ENCODE peak calls at places on chromosomes 3 and 15, in seven cellular contexts. T is mesenchymal stem cell, H is IMR-90, N is neuronal stem cell, Q is H9, Y is H1, F is trophoblast cell. Z is an unnamed sample.

GRCh38 chr15:78407889-78408640 is 30.0 kb upstream of the IREB2 start:
- DNase-seq in T (no peak), H (no peak), N (no peak), Q (no peak), Y (no peak), F (no peak), Z (no peak)

GRCh38 chr15:63226966-63227401 is 37.6 kb downstream of the RAB8B start:
- DNase-seq in T (no peak), H (no peak), N (no peak), Q (no peak), Y (no peak), F (peak), Z (no peak)

GRCh38 chr15:69410290-69410874 is 3.8 kb upstream of the KIF23 start:
- DNase-seq in T (no peak), H (peak), N (no peak), Q (peak), Y (no peak), F (peak), Z (peak)

GRCh38 chr3:120258009-120258408 is 27.0 kb downstream of the GPR156 start:
- DNase-seq in T (no peak), H (no peak), N (no peak), Q (no peak), Y (no peak), F (no peak), Z (no peak)

GRCh38 chr3:14130230-14130629 is 5.4 kb downstream of the TMEM43 start:
- DNase-seq in T (no peak), H (no peak), N (no peak), Q (no peak), Y (no peak), F (no peak), Z (no peak)

GRCh38 chr3:167114619-167115018 is 265.5 kb downstream of the ZBBX start:
- DNase-seq in T (no peak), H (no peak), N (no peak), Q (peak), Y (no peak), F (no peak), Z (no peak)

GRCh38 chr3:48698891-48699290 is 13.2 kb upstream of the NCKIPSD start:
- DNase-seq in T (no peak), H (no peak), N (no peak), Q (no peak), Y (no peak), F (peak), Z (no peak)

GRCh38 chr15:21269121-21269520 is 171.2 kb downstream of the POTEB3 start:
- DNase-seq in T (no peak), H (no peak), N (no peak), Q (no peak), Y (no peak), F (no peak), Z (no peak)

GRCh38 chr3:72591522-72592421 is 256.5 kb downstream of the SHQ1 start:
- DNase-seq in T (peak), H (peak), N (peak), Q (no peak), Y (peak), F (peak), Z (peak)

GRCh38 chr15:78676424-78677110 is 35.6 kb upstream of the CHRNB4 start:
- DNase-seq in T (no peak), H (no peak), N (no peak), Q (peak), Y (no peak), F (no peak), Z (no peak)

GRCh38 chr15:101112336-101113113 is 139.3 kb downstream of the CHSY1 start:
- DNase-seq in T (no peak), H (no peak), N (no peak), Q (peak), Y (no peak), F (no peak), Z (no peak)

GRCh38 chr3:23493846-23494245 is 290.7 kb downstream of the UBE2E2 start:
- DNase-seq in T (no peak), H (no peak), N (no peak), Q (no peak), Y (no peak), F (no peak), Z (no peak)

GRCh38 chr15:90000175-90000923 is 775 bp upstream of the ZNF710 start:
- DNase-seq in T (peak), H (peak), N (peak), Q (no peak), Y (no peak), F (no peak), Z (peak)

GRCh38 chr3:105387122-105387751 is 20.5 kb downstream of the ALCAM start:
- DNase-seq in T (peak), H (peak), N (no peak), Q (no peak), Y (no peak), F (peak), Z (no peak)

GRCh38 chr3:151579571-151580270 is 118.9 kb upstream of the IGSF10 start:
- DNase-seq in T (peak), H (no peak), N (no peak), Q (no peak), Y (no peak), F (no peak), Z (no peak)

GRCh38 chr15:39140060-39140604 is 440.7 kb upstream of the THBS1 start:
- DNase-seq in T (peak), H (peak), N (no peak), Q (no peak), Y (no peak), F (peak), Z (peak)

GRCh38 chr3:72914383-72914782 is 26.5 kb downstream of the GXYLT2 start:
- DNase-seq in T (no peak), H (no peak), N (no peak), Q (no peak), Y (no peak), F (no peak), Z (no peak)

GRCh38 chr3:42081814-42082473 is 9.2 kb upstream of the TRAK1 start:
- DNase-seq in T (no peak), H (no peak), N (no peak), Q (no peak), Y (no peak), F (no peak), Z (no peak)
- H3K9ac ChIP-seq in T (peak), H (no peak), N (no peak), Q (no peak), Y (no peak), F (no peak), Z (no peak)

GRCh38 chr3:59366218-59366617 is 316.4 kb upstream of the CFAP20DC start:
- DNase-seq in T (no peak), H (no peak), N (no peak), Q (no peak), Y (no peak), F (no peak), Z (no peak)
- H3K18ac ChIP-seq in T (no peak), H (no peak), N (no peak), Q (no peak), Y (no peak), F (no peak), Z (no peak)

GRCh38 chr3:124272611-124273151 is 280.8 kb upstream of the ROPN1 start:
- DNase-seq in T (no peak), H (peak), N (no peak), Q (no peak), Y (no peak), F (no peak), Z (no peak)
- H3K9ac ChIP-seq in T (no peak), H (no peak), N (no peak), Q (no peak), Y (no peak), F (no peak), Z (no peak)

DNA sequence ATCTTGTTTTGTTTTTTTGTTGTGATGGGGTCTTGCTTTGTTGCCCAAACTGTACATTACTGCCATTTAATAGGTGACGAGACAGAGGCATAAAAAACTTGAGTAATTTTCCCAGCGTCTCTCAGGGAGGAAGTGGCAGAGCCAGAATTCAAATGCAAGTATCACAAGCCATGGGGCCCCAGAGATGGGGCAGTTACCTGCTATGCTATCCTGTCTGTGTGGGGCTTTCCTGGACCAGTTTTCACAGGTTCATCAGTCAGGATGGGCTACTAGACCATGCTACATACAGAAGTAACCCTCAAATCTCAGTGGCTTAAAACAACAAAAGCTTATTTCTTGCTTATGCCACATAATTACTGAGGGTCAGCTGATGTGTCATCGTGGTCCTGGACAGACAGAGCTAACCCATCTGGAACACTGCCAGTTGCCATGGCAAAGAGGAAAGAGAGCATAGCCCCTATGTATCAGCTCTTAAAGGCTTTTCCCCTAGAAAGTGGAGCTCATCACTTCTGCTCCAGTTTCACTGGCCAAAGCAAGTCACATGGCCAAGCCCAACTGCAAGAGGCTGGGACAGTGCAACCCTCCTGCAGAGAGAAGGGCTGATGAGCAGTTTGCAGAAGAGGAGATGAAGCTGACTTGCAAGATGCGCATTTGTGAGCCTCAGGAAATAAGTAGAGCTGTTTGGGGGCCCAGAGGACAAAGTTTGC is 31.7 kb upstream of the SYNM start:
- DNase-seq in T (peak), H (peak), N (no peak), Q (no peak), Y (no peak), F (no peak), Z (peak)
- H3K18ac ChIP-seq in T (no peak), H (no peak), N (no peak), Q (no peak), Y (no peak), F (no peak), Z (no peak)

DNA sequence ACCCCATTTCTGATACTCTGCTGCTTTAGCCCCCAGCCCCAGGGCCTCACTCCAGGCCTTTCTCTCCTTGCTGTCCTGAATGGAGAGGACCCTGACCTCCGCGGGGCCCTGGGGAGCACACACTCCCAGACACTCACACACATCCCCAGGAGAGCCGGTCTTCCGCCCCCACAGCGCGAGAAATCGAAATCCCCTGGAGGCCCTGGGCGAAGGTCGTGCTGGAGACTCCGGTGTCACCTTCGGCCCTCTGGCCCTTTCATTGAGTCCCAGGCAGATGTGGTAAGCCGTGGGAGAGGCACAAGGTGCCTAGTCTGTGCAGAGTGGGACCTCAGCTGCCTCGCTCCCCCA is 844 bp upstream of the GOLGA8B start:
- DNase-seq in T (no peak), H (no peak), N (peak), Q (no peak), Y (no peak), F (no peak), Z (peak)
- H3K9ac ChIP-seq in T (peak), H (peak), N (peak), Q (no peak), Y (no peak), F (peak), Z (peak)

Z was measured in mesendoderm.